ENCODE peak calls at places on chromosomes 2 and 18, in four cellular contexts. U is breast epithelium, Q is bronchial epithelial cell, V is fibroblast of lung. L is an unnamed sample.

GRCh38 chr2:65980531-65980930 is 454.4 kb upstream of the MEIS1 start:
- DNase-seq in U (no peak), Q (no peak), V (no peak), L (no peak)

GRCh38 chr2:9844581-9844980 is 1.3 kb downstream of the TAF1B start:
- DNase-seq in U (no peak), Q (peak; percentile 51), V (peak; percentile 46), L (peak; percentile 41)

GRCh38 chr2:202038471-202039277 is 5.0 kb downstream of the FZD7 start:
- DNase-seq in U (no peak), Q (peak; percentile 34), V (peak; percentile 46), L (peak; percentile 10)

GRCh38 chr2:23711979-23712755 is 214.8 kb downstream of the ATAD2B start:
- DNase-seq in U (no peak), Q (no peak), V (peak; percentile 51), L (peak; percentile 78)

GRCh38 chr2:14996306-14997014 is 363.9 kb downstream of the LRATD1 start:
- DNase-seq in U (no peak), Q (no peak), V (no peak), L (no peak)

GRCh38 chr2:120454993-120455789 is 109.3 kb downstream of the INHBB start:
- DNase-seq in U (no peak), Q (peak; percentile 57), V (peak; percentile 60), L (peak; percentile 69)

GRCh38 chr2:222433381-222434173 is 9.2 kb downstream of the SGPP2 start:
- DNase-seq in U (peak; percentile 20), Q (peak; percentile 75), V (no peak), L (no peak)

GRCh38 chr18:2572892-2573291 is 1.5 kb downstream of the NDC80 start:
- DNase-seq in U (no peak), Q (no peak), V (peak; percentile 26), L (no peak)

GRCh38 chr2:239577306-239577705 is 176.5 kb upstream of the HDAC4 start:
- DNase-seq in U (no peak), Q (no peak), V (no peak), L (no peak)

GRCh38 chr18:67359868-67360838 is 156.4 kb downstream of the DSEL start:
- DNase-seq in U (peak; percentile 34), Q (peak; percentile 96), V (peak; percentile 92), L (peak; percentile 98)

GRCh38 chr18:13703899-13704298 is 22.5 kb downstream of the FAM210A start:
- DNase-seq in U (no peak), Q (no peak), V (peak; percentile 23), L (peak; percentile 36)

GRCh38 chr2:234363011-234363487 is 133.8 kb downstream of the ARL4C start:
- DNase-seq in U (no peak), Q (peak; percentile 12), V (no peak), L (no peak)

GRCh38 chr2:47520825-47521665 is 118.1 kb downstream of the MSH2 start:
- DNase-seq in U (peak; percentile 17), Q (peak; percentile 49), V (peak; percentile 55), L (peak; percentile 62)

GRCh38 chr2:42266236-42266635 is 94.8 kb downstream of the COX7A2L start:
- DNase-seq in U (no peak), Q (no peak), V (no peak), L (no peak)

GRCh38 chr2:127422631-127423475 is 4.6 kb downstream of the PROC start:
- DNase-seq in U (peak; percentile 15), Q (no peak), V (no peak), L (no peak)

GRCh38 chr2:30608643-30609042 is 161.6 kb downstream of the LCLAT1 start:
- DNase-seq in U (no peak), Q (no peak), V (no peak), L (no peak)

GRCh38 chr2:64670047-64670446 is 16.3 kb upstream of the SERTAD2 start:
- DNase-seq in U (no peak), Q (no peak), V (no peak), L (no peak)

GRCh38 chr18:48914581-48915251 is 36.0 kb downstream of the SMAD7 start:
- DNase-seq in U (no peak), Q (no peak), V (no peak), L (no peak)

GRCh38 chr2:218036371-218036770 is 32.7 kb upstream of the RUFY4 start:
- DNase-seq in U (no peak), Q (no peak), V (no peak), L (no peak)

GRCh38 chr2:167869200-167869599 is 378.2 kb downstream of the STK39 start:
- DNase-seq in U (no peak), Q (no peak), V (no peak), L (no peak)

GRCh38 chr2:240393831-240394410 is 41.5 kb upstream of the GPC1 start:
- DNase-seq in U (no peak), Q (no peak), V (peak; percentile 24), L (peak; percentile 33)

GRCh38 chr2:74602553-74603281 is 45.4 kb downstream of the M1AP start:
- DNase-seq in U (no peak), Q (peak; percentile 78), V (peak; percentile 42), L (peak; percentile 56)

GRCh38 chr2:22359020-22359672 is 1025.8 kb upstream of the KLHL29 start:
- DNase-seq in U (no peak), Q (no peak), V (no peak), L (no peak)

GRCh38 chr2:66508358-66509071 is 73.6 kb downstream of the MEIS1 start:
- DNase-seq in U (no peak), Q (no peak), V (peak; percentile 46), L (no peak)

GRCh38 chr18:9766076-9766481 is 58.0 kb downstream of the RAB31 start:
- DNase-seq in U (no peak), Q (no peak), V (no peak), L (no peak)

GRCh38 chr18:65835881-65836280 is 85.1 kb downstream of the CDH7 start:
- DNase-seq in U (no peak), Q (no peak), V (no peak), L (no peak)

GRCh38 chr18:38811209-38811608 is 1245.6 kb upstream of the CELF4 start:
- DNase-seq in U (no peak), Q (no peak), V (no peak), L (no peak)

GRCh38 chr2:8409461-8410260 is 272.2 kb upstream of the ID2 start:
- DNase-seq in U (no peak), Q (no peak), V (peak; percentile 62), L (no peak)

GRCh38 chr2:174012347-174013309 is 47.5 kb upstream of the SP3 start:
- DNase-seq in U (peak; percentile 68), Q (no peak), V (peak; percentile 74), L (peak; percentile 86)

GRCh38 chr18:50819027-50819726 is 639 bp downstream of the MRO start:
- DNase-seq in U (no peak), Q (peak; percentile 24), V (no peak), L (peak; percentile 52)
- TF ChIP-seq CTCF in U (no peak), Q (no peak), V (peak; percentile 12), L (peak; percentile 22)

GRCh38 chr2:215143458-215143857 is 5.0 kb upstream of the ABCA12 start:
- DNase-seq in U (no peak), Q (no peak), V (no peak), L (no peak)

GRCh38 chr2:215144106-215144875 is 5.9 kb upstream of the ABCA12 start:
- DNase-seq in U (no peak), Q (no peak), V (no peak), L (no peak)

GRCh38 chr2:215141706-215142105 is 3.3 kb upstream of the ABCA12 start:
- DNase-seq in U (no peak), Q (peak; percentile 78), V (no peak), L (no peak)

GRCh38 chr2:215149060-215149459 is 10.6 kb upstream of the ABCA12 start:
- DNase-seq in U (no peak), Q (peak; percentile 65), V (no peak), L (no peak)

GRCh38 chr2:215145611-215146010 is 7.2 kb upstream of the ABCA12 start:
- DNase-seq in U (no peak), Q (no peak), V (no peak), L (no peak)
- H3K4me3 ChIP-seq in U (no peak overlapping the region), Q (no peak overlapping the region), V (no peak overlapping the region), L (no peak overlapping the region)

DNA sequence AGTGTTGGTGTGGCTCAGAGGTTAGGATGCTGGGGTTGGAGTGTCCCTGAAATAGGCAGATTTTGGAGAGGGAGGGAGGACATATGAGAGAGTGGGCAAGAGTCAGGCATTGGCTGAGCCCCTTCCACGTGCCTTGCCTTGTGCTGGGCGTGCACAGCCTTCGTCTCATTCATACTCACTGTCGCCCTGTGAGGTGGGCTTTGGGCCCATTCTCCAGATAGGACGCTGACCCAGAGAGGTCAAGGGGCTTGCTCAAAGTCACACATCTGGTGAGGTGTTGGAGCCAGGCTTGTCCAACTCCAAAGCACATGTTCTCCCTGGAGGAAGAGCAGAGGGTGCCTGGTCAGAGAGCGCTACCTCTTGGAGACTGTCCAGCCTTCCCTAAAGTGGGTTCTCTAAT is 166.8 kb downstream of the DYSF start:
- DNase-seq in U (peak; percentile 7), Q (no peak), V (no peak), L (no peak)
- TF ChIP-seq CTCF in U (no peak), Q (no peak), V (no peak), L (no peak)

GRCh38 chr2:158024288-158024898 is 77.3 kb upstream of the UPP2 start:
- DNase-seq in U (peak; percentile 22), Q (peak; percentile 48), V (peak; percentile 55), L (peak; percentile 56)
- H3K4me3 ChIP-seq in U (no peak overlapping the region), Q (no peak overlapping the region), V (no peak overlapping the region), L (no peak overlapping the region)

GRCh38 chr2:55620123-55620779 is 2.8 kb upstream of the PPP4R3B start:
- DNase-seq in U (no peak), Q (peak; percentile 30), V (no peak), L (peak; percentile 16)
- TF ChIP-seq CTCF in U (no peak), Q (peak; percentile 57), V (peak; percentile 14), L (peak; percentile 58)

L was measured in cardiac fibroblast.